ENCODE peak calls at places on chromosomes 2 and 18, in eight cellular contexts. U is transverse colon, O is HCT116, T is breast epithelium, L is prostate gland, X is K562, D is stomach, J is GM23338. H is an unnamed sample.

GRCh38 chr2:74304332-74305148 is 38.7 kb downstream of the SLC4A5 start:
- DNase-seq in U (no peak), O (no peak), T (no peak), L (no peak), X (peak), D (no peak), J (no peak), H (no peak)

GRCh38 chr2:186891219-186891621 is 42.2 kb upstream of the ZSWIM2 start:
- DNase-seq in U (no peak), O (peak), T (no peak), L (no peak), X (no peak), D (no peak), J (no peak), H (no peak)

GRCh38 chr2:235694721-235695601 is 201.1 kb downstream of the AGAP1 start:
- DNase-seq in U (no peak), O (no peak), T (no peak), L (no peak), X (no peak), D (no peak), J (no peak), H (no peak)

GRCh38 chr18:76697441-76697901 is 124.9 kb upstream of the ZNF236 start:
- DNase-seq in U (peak), O (no peak), T (no peak), L (no peak), X (no peak), D (no peak), J (peak), H (no peak)

GRCh38 chr2:28751956-28752607 is 452 bp downstream of the PPP1CB start:
- DNase-seq in U (no peak), O (no peak), T (no peak), L (no peak), X (peak), D (peak), J (no peak), H (no peak)

GRCh38 chr18:41004320-41004719 is 950.7 kb upstream of the PIK3C3 start:
- DNase-seq in U (no peak), O (no peak), T (no peak), L (no peak), X (no peak), D (no peak), J (peak), H (no peak)

GRCh38 chr2:135255208-135255607 is 203.1 kb downstream of the RAB3GAP1 start:
- DNase-seq in U (no peak), O (no peak), T (no peak), L (no peak), X (no peak), D (no peak), J (no peak), H (no peak)

GRCh38 chr2:97699765-97700444 is 13.5 kb upstream of the ZAP70 start:
- DNase-seq in U (peak), O (peak), T (no peak), L (peak), X (peak), D (peak), J (peak), H (no peak)

GRCh38 chr2:8627019-8627691 is 54.7 kb upstream of the ID2 start:
- DNase-seq in U (peak), O (no peak), T (no peak), L (peak), X (no peak), D (no peak), J (no peak), H (no peak)

GRCh38 chr2:72149556-72150156 is 2.0 kb upstream of the CYP26B1 start:
- DNase-seq in U (no peak), O (no peak), T (no peak), L (peak), X (no peak), D (peak), J (peak), H (no peak)

GRCh38 chr2:79860233-79861058 is 347.6 kb downstream of the CTNNA2 start:
- DNase-seq in U (no peak), O (no peak), T (no peak), L (no peak), X (peak), D (no peak), J (peak), H (no peak)

GRCh38 chr18:8162797-8163196 is 446.4 kb upstream of the RAB12 start:
- DNase-seq in U (no peak), O (no peak), T (no peak), L (peak), X (no peak), D (no peak), J (peak), H (no peak)

GRCh38 chr18:54257015-54257414 is 12.3 kb upstream of the POLI start:
- DNase-seq in U (no peak), O (no peak), T (no peak), L (no peak), X (no peak), D (no peak), J (no peak), H (no peak)

GRCh38 chr18:70870292-70870691 is 581.4 kb downstream of the SOCS6 start:
- DNase-seq in U (no peak), O (no peak), T (no peak), L (no peak), X (no peak), D (no peak), J (no peak), H (no peak)

GRCh38 chr2:105188343-105188742 is 53.2 kb upstream of the GPR45 start:
- DNase-seq in U (no peak), O (no peak), T (no peak), L (no peak), X (no peak), D (no peak), J (no peak), H (no peak)

GRCh38 chr2:134906726-134907125 is 11.9 kb upstream of the CCNT2 start:
- DNase-seq in U (no peak), O (no peak), T (no peak), L (no peak), X (no peak), D (no peak), J (no peak), H (no peak)

GRCh38 chr2:213934560-213934959 is 476.3 kb upstream of the VWC2L start:
- DNase-seq in U (no peak), O (no peak), T (no peak), L (no peak), X (peak), D (no peak), J (peak), H (no peak)

GRCh38 chr18:46497129-46497528 is 159.9 kb downstream of the LOXHD1 start:
- DNase-seq in U (no peak), O (no peak), T (no peak), L (no peak), X (peak), D (no peak), J (peak), H (no peak)

GRCh38 chr2:158965731-158966130 is 2.7 kb upstream of the TANC1 start:
- DNase-seq in U (no peak), O (no peak), T (no peak), L (no peak), X (no peak), D (no peak), J (no peak), H (no peak)

GRCh38 chr2:11761259-11761658 is 14.8 kb downstream of the LPIN1 start:
- DNase-seq in U (no peak), O (no peak), T (no peak), L (no peak), X (no peak), D (no peak), J (no peak), H (no peak)

GRCh38 chr2:193584522-193584938 is 1389.8 kb upstream of the TMEFF2 start:
- DNase-seq in U (no peak), O (peak), T (no peak), L (no peak), X (peak), D (no peak), J (peak), H (peak)

GRCh38 chr2:158129037-158129436 is 27.4 kb downstream of the UPP2 start:
- DNase-seq in U (no peak), O (no peak), T (no peak), L (no peak), X (no peak), D (no peak), J (no peak), H (no peak)

GRCh38 chr2:64207573-64207972 is 63.4 kb upstream of the PELI1 start:
- DNase-seq in U (no peak), O (no peak), T (no peak), L (no peak), X (no peak), D (no peak), J (no peak), H (no peak)

GRCh38 chr2:95057535-95058453 is 32.3 kb downstream of the MAL start:
- DNase-seq in U (no peak), O (no peak), T (peak), L (no peak), X (no peak), D (peak), J (no peak), H (no peak)

GRCh38 chr2:192195548-192196418 is 1.1 kb upstream of the TMEFF2 start:
- DNase-seq in U (no peak), O (no peak), T (no peak), L (no peak), X (no peak), D (peak), J (peak), H (no peak)

GRCh38 chr18:7382631-7383335 is 151.9 kb downstream of the LRRC30 start:
- DNase-seq in U (no peak), O (no peak), T (no peak), L (no peak), X (no peak), D (no peak), J (no peak), H (no peak)

GRCh38 chr18:55863876-55864275 is 275.9 kb upstream of the TCF4 start:
- DNase-seq in U (no peak), O (no peak), T (no peak), L (no peak), X (no peak), D (no peak), J (peak), H (no peak)

GRCh38 chr18:27731211-27731610 is 445.7 kb downstream of the CDH2 start:
- DNase-seq in U (no peak), O (no peak), T (no peak), L (no peak), X (no peak), D (no peak), J (no peak), H (no peak)

GRCh38 chr18:63762518-63762917 is 12.7 kb upstream of the SERPINB7 start:
- DNase-seq in U (no peak), O (no peak), T (no peak), L (no peak), X (no peak), D (no peak), J (no peak), H (no peak)

GRCh38 chr2:20008703-20009102 is 3.8 kb downstream of the MATN3 start:
- DNase-seq in U (no peak), O (no peak), T (no peak), L (no peak), X (no peak), D (no peak), J (no peak), H (peak)

GRCh38 chr18:77267957-77268356 is 18.3 kb downstream of the GALR1 start:
- DNase-seq in U (no peak), O (no peak), T (no peak), L (no peak), X (no peak), D (no peak), J (no peak), H (no peak)

GRCh38 chr2:234444888-234445287 is 52.0 kb downstream of the ARL4C start:
- DNase-seq in U (peak), O (no peak), T (no peak), L (no peak), X (no peak), D (no peak), J (no peak), H (no peak)

DNA sequence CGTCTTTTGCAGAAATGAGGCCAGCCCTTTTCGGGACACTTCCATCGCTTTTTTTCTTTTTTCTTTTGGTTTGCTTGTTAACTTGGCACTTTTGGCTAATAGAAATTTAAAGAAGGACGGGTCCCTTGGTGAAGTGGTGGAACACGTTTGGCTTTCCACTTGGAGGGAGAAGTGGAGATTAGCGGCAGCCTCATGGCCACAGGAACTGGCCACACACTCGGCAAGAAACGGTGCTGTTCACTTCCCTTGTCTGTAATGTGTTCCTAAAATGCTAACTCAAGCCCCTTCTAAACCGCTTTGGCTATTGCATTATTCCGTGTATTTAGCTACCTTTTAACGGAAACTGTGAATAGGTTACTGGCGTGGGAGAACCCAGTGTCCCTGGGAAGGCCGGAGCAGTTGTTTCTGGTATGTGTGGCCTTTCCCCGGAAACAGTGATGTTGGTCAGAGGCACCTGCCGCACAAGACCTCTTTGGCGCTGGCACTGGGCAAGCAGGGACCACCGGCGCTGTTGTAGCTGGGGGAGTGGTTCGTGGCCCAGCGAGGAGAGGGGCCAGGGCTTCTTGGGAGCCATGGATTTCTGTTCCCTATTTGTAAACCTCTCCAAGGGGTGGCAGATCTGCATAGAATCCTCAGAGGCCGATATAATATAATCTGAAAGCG is 981 bp downstream of the RAMP1 start:
- DNase-seq in U (no peak), O (no peak), T (no peak), L (no peak), X (no peak), D (no peak), J (no peak), H (no peak)
- TF ChIP-seq POLR2AphosphoS5 in U (no peak), O (no peak), T (no peak), L (no peak), X (no peak), D (no peak), J (no peak), H (no peak)

GRCh38 chr2:189008555-189009312 is 34.6 kb downstream of the COL3A1 start:
- DNase-seq in U (no peak), O (no peak), T (no peak), L (no peak), X (no peak), D (no peak), J (no peak), H (no peak)
- TF ChIP-seq POLR2AphosphoS5 in U (no peak), O (no peak), T (no peak), L (no peak), X (no peak), D (no peak), J (no peak), H (no peak)

GRCh38 chr2:239137890-239138283 is 262.9 kb downstream of the HDAC4 start:
- DNase-seq in U (no peak), O (no peak), T (no peak), L (no peak), X (no peak), D (no peak), J (no peak), H (no peak)

GRCh38 chr2:239136203-239136602 is 264.6 kb downstream of the HDAC4 start:
- DNase-seq in U (no peak), O (no peak), T (no peak), L (no peak), X (no peak), D (no peak), J (no peak), H (no peak)

GRCh38 chr2:239136762-239137161 is 264.1 kb downstream of the HDAC4 start:
- DNase-seq in U (no peak), O (no peak), T (no peak), L (no peak), X (no peak), D (no peak), J (no peak), H (no peak)

GRCh38 chr2:239138610-239139009 is 262.2 kb downstream of the HDAC4 start:
- DNase-seq in U (no peak), O (no peak), T (no peak), L (no peak), X (no peak), D (no peak), J (peak), H (no peak)

DNA sequence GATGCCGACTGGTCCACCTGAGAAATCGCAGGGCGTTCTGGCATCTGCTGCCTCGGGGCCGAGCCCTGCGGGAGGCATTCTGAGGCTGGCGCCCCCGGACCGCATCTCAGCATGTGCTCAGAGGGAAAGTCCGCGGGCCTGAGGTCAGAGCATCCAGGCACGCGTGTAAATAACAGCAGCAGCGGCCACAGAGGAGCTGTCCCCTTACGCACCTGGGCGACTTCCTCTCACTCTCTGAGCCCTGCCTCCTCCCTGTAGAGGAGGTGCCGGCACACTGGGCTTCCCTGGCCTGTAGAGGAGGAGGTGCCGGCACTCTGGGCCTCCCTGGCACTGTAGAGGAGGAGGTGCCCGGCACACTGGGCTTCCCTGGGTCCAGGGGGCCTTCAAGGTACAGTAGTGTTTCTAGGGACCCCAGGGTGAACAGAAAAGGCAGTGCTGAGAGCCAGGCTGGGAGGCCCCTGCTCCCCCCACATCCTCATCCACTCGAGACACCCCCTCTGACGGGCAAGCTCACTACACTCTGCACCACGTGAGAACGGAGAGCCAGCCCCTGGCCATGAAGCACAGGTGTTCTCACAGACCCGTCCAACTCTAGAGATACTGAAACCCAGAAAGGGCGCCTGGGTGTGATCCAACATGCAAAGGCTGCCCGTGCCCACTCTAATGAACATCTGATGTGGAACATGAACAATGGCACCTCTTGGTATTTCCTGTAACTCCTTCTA is 263.5 kb downstream of the HDAC4 start:
- DNase-seq in U (no peak), O (no peak), T (no peak), L (no peak), X (no peak), D (no peak), J (no peak), H (no peak)
- TF ChIP-seq POLR2AphosphoS5 in U (no peak), O (no peak), T (no peak), L (no peak), X (no peak), D (no peak), J (no peak), H (no peak)

DNA sequence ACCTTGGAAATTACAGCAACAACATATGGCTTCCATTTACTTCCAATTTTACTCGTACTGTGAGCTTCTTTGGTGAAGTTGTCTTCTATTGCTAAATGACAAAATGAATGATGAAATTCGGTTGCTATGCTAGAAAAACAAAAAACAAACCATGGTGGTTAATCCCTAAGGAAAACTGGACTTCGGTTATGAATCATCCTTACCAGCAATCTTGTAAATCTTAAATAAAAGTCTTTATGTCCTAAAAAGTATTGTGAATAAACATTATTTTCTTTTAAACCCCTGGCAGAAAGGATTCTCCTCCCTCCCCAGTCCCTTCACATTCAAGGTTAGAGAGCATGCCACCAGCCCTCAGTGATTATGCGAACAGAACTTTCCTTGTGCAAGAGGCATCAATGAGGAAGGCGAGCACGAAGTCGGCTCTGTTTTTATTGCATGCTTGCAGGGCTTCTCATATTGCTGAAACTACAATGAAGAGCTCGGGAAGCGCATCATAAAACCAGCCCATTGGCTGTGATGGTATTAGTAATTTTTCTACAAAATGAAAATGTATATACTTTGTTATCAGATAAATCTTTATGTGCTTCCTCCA is 62.8 kb downstream of the ZNF521 start:
- DNase-seq in U (no peak), O (no peak), T (no peak), L (no peak), X (no peak), D (no peak), J (no peak), H (no peak)
- TF ChIP-seq POLR2AphosphoS5 in U (no peak), O (no peak), T (peak), L (no peak), X (no peak), D (no peak), J (no peak), H (no peak)

GRCh38 chr2:119434664-119435063 is 3.0 kb downstream of the TMEM37 start:
- DNase-seq in U (no peak), O (no peak), T (no peak), L (no peak), X (no peak), D (no peak), J (peak), H (no peak)
- TF ChIP-seq POLR2AphosphoS5 in U (no peak), O (no peak), T (no peak), L (no peak), X (no peak), D (no peak), J (no peak), H (no peak)

DNA sequence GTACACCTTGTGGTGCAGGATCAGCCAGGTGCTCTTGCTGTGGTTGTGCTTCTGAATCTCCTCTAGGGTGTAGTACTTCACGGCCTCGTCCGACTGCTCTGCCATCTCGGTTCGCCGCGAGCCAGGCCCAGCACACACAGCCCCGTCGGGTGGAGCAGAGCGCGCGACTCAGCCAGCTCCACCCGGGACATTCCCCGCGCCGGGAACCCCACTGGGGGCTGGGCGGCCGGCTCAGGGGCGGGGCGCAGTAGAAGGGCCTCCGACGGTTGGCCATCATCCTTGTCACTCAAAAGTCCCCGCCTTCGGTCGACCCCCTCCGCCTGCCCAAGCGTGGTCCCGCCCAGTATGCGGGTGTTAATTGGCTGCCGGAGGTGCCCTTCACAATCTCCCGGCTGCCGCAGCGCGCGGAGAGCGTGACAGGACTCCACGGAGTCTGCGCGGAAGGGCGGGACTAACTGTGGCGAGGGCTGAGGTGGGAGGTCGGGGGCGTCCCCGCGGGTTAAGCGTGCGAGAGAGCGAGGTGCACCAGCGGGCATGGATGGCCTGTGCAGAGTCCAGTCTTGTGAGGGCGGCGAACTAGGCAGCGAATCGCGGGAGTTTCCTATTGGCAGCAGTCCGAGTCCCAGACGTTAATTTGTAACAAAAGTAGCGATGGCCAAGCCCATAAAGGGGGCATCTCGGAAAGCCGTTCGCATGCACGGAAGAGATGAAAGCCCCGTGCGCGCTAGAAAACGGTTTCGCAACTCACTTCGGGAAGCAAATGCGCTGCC is at the start of gene CYB5A:
- DNase-seq in U (peak), O (peak), T (peak), L (peak), X (peak), D (peak), J (peak), H (peak)
- TF ChIP-seq POLR2AphosphoS5 in U (peak), O (peak), T (peak), L (peak), X (no peak), D (peak), J (peak), H (peak)

GRCh38 chr2:88139203-88139702 is 11.4 kb upstream of the FABP1 start:
- DNase-seq in U (no peak), O (no peak), T (no peak), L (no peak), X (no peak), D (no peak), J (no peak), H (no peak)
- TF ChIP-seq POLR2AphosphoS5 in U (no peak), O (no peak), T (no peak), L (no peak), X (no peak), D (no peak), J (no peak), H (no peak)

H was measured in Panc1.